ENCODE peak calls at places on chromosome 5, in eight cellular contexts. Q is fibroblast of mammary gland; J is left lung; H is LHCN-M2; R is NCI-H1092; D is stimulated activated CD4-positive, alpha-beta T cell treated with anti-CD3 and anti-CD28 coated beads, Interleukin-12 subunit alpha, Interleukin-12 subunit beta, amount 100 ng/mL, for 4 hours; Y is AG09309; N is activated T-cell treated with anti-CD3 and anti-CD28 coated beads, Interleukin-2, amount 50 U/mL, for 72 hours. I is an unnamed sample.

GRCh38 chr5:158590936-158591863 is 508.5 kb downstream of the EBF1 start:
- DNase-seq in Q (peak), J (no peak), H (peak), R (peak), D (no peak), Y (no peak), N (no peak), I (peak)

GRCh38 chr5:66440202-66440680 is 156.0 kb upstream of the MAST4 start:
- DNase-seq in Q (peak), J (no peak), H (peak), R (no peak), D (no peak), Y (peak), N (peak), I (no peak)

GRCh38 chr5:109529520-109529919 is 119.7 kb upstream of the PJA2 start:
- DNase-seq in Q (peak), J (peak), H (peak), R (no peak), D (no peak), Y (no peak), N (no peak), I (no peak)

GRCh38 chr5:1665803-1666202 is 133.8 kb downstream of the MRPL36 start:
- DNase-seq in Q (no peak), J (no peak), H (no peak), R (no peak), D (no peak), Y (no peak), N (no peak), I (no peak)

GRCh38 chr5:32027093-32027716 is 146.9 kb downstream of the GOLPH3 start:
- DNase-seq in Q (peak), J (no peak), H (peak), R (no peak), D (no peak), Y (no peak), N (no peak), I (no peak)

GRCh38 chr5:74424162-74424868 is 216.2 kb downstream of the ENC1 start:
- DNase-seq in Q (peak), J (no peak), H (no peak), R (no peak), D (no peak), Y (peak), N (no peak), I (no peak)

GRCh38 chr5:62268239-62268638 is 37.8 kb upstream of the KIF2A start:
- DNase-seq in Q (no peak), J (no peak), H (no peak), R (no peak), D (no peak), Y (no peak), N (no peak), I (peak)

GRCh38 chr5:134140530-134141201 is 26.2 kb downstream of the TCF7 start:
- DNase-seq in Q (peak), J (no peak), H (peak), R (peak), D (no peak), Y (peak), N (peak), I (no peak)

GRCh38 chr5:32526815-32527214 is 58.5 kb upstream of the SUB1 start:
- DNase-seq in Q (no peak), J (no peak), H (no peak), R (no peak), D (no peak), Y (no peak), N (no peak), I (no peak)

GRCh38 chr5:9691261-9691660 is 61.1 kb upstream of the TAS2R1 start:
- DNase-seq in Q (no peak), J (no peak), H (no peak), R (no peak), D (no peak), Y (no peak), N (no peak), I (no peak)

GRCh38 chr5:67998709-67999251 is 216.8 kb upstream of the PIK3R1 start:
- DNase-seq in Q (peak), J (peak), H (peak), R (no peak), D (no peak), Y (no peak), N (no peak), I (no peak)

GRCh38 chr5:35338169-35338476 is 107.8 kb upstream of the PRLR start:
- DNase-seq in Q (no peak), J (no peak), H (no peak), R (no peak), D (no peak), Y (no peak), N (no peak), I (no peak)

GRCh38 chr5:144276034-144276822 is 105.6 kb downstream of the KCTD16 start:
- DNase-seq in Q (no peak), J (no peak), H (peak), R (no peak), D (no peak), Y (peak), N (no peak), I (no peak)

GRCh38 chr5:54018438-54018837 is 291.9 kb downstream of the ARL15 start:
- DNase-seq in Q (no peak), J (no peak), H (no peak), R (no peak), D (no peak), Y (no peak), N (no peak), I (no peak)

GRCh38 chr5:8905021-8905420 is 640.9 kb downstream of the SEMA5A start:
- DNase-seq in Q (peak), J (no peak), H (peak), R (no peak), D (no peak), Y (peak), N (no peak), I (no peak)

GRCh38 chr5:27038476-27038875 is at the start of gene CDH9:
- DNase-seq in Q (no peak), J (peak), H (no peak), R (no peak), D (no peak), Y (no peak), N (no peak), I (no peak)

GRCh38 chr5:94028001-94028400 is 286.6 kb upstream of the POU5F2 start:
- DNase-seq in Q (no peak), J (no peak), H (no peak), R (no peak), D (no peak), Y (no peak), N (no peak), I (no peak)

GRCh38 chr5:123304777-123305316 is 118.4 kb downstream of the CEP120 start:
- DNase-seq in Q (no peak), J (no peak), H (no peak), R (no peak), D (no peak), Y (no peak), N (no peak), I (no peak)

GRCh38 chr5:130324953-130325671 is 420.8 kb downstream of the CHSY3 start:
- DNase-seq in Q (no peak), J (no peak), H (peak), R (no peak), D (no peak), Y (no peak), N (no peak), I (no peak)

GRCh38 chr5:26326153-26326759 is 712.1 kb downstream of the CDH9 start:
- DNase-seq in Q (no peak), J (peak), H (no peak), R (no peak), D (no peak), Y (no peak), N (no peak), I (no peak)

GRCh38 chr5:149405550-149406202 is 26.6 kb upstream of the IL17B start:
- DNase-seq in Q (no peak), J (no peak), H (no peak), R (no peak), D (no peak), Y (no peak), N (no peak), I (no peak)

GRCh38 chr5:93035194-93035593 is 545.8 kb downstream of the NR2F1-AS1 start:
- DNase-seq in Q (no peak), J (no peak), H (no peak), R (no peak), D (no peak), Y (no peak), N (no peak), I (no peak)

GRCh38 chr5:34570143-34570542 is 86.0 kb upstream of the RAI14 start:
- DNase-seq in Q (no peak), J (no peak), H (no peak), R (no peak), D (no peak), Y (no peak), N (no peak), I (no peak)

GRCh38 chr5:142095651-142096330 is 12.8 kb upstream of the NDFIP1 start:
- DNase-seq in Q (no peak), J (no peak), H (no peak), R (no peak), D (peak), Y (no peak), N (peak), I (no peak)

GRCh38 chr5:134769206-134769605 is 10.6 kb downstream of the DDX46 start:
- DNase-seq in Q (peak), J (no peak), H (peak), R (no peak), D (no peak), Y (no peak), N (no peak), I (no peak)

GRCh38 chr5:138653502-138653901 is 78.3 kb upstream of the HSPA9 start:
- DNase-seq in Q (peak), J (peak), H (peak), R (no peak), D (no peak), Y (no peak), N (no peak), I (no peak)

GRCh38 chr5:178777557-178777956 is 47.1 kb upstream of the ZNF354A start:
- DNase-seq in Q (no peak), J (no peak), H (no peak), R (no peak), D (no peak), Y (no peak), N (no peak), I (no peak)

GRCh38 chr5:150303660-150304411 is 1.1 kb upstream of the ARSI start:
- DNase-seq in Q (peak), J (no peak), H (no peak), R (no peak), D (no peak), Y (no peak), N (no peak), I (no peak)

GRCh38 chr5:178590924-178591423 is 781 bp upstream of the COL23A1 start:
- DNase-seq in Q (no peak), J (no peak), H (no peak), R (no peak), D (no peak), Y (peak), N (no peak), I (no peak)

GRCh38 chr5:10760033-10760975 is 730 bp downstream of the DAP start:
- DNase-seq in Q (peak), J (peak), H (peak), R (peak), D (peak), Y (peak), N (peak), I (no peak)

GRCh38 chr5:6576861-6577501 is 55.9 kb downstream of the NSUN2 start:
- DNase-seq in Q (peak), J (no peak), H (peak), R (peak), D (no peak), Y (peak), N (peak), I (no peak)

GRCh38 chr5:171310816-171311697 is 2.0 kb downstream of the TLX3 start:
- DNase-seq in Q (peak), J (no peak), H (peak), R (no peak), D (no peak), Y (no peak), N (peak), I (no peak)

GRCh38 chr5:106258591-106259125 is 1412.1 kb downstream of the EFNA5 start:
- DNase-seq in Q (peak), J (no peak), H (peak), R (no peak), D (no peak), Y (no peak), N (no peak), I (no peak)

GRCh38 chr5:74309050-74309449 is 331.5 kb downstream of the ENC1 start:
- DNase-seq in Q (no peak), J (no peak), H (no peak), R (no peak), D (no peak), Y (no peak), N (no peak), I (no peak)

GRCh38 chr5:115378754-115379153 is 82.3 kb upstream of the CCDC112 start:
- DNase-seq in Q (no peak), J (no peak), H (no peak), R (no peak), D (no peak), Y (no peak), N (no peak), I (no peak)

GRCh38 chr5:172280937-172281336 is 2.6 kb downstream of the UBTD2 start:
- DNase-seq in Q (peak), J (no peak), H (peak), R (no peak), D (no peak), Y (no peak), N (no peak), I (no peak)

GRCh38 chr5:173675287-173675996 is 59.0 kb upstream of the BOD1 start:
- DNase-seq in Q (no peak), J (no peak), H (no peak), R (no peak), D (no peak), Y (no peak), N (no peak), I (no peak)

I was measured in NCI-H1436 treated with DMSO at 0.1 percent for 48 hours.